ENCODE peak calls at places on chromosomes 13 and 19, in ten cellular contexts. B is uterus, D is prostate gland, Z is fibroblast of the aortic adventitia, F is GM12864, G is psoas muscle, M is left ventricle myocardium inferior, A is lower lobe of right lung, I is sigmoid colon, W is kidney epithelial cell. C is an unnamed sample.

GRCh38 chr13:21336609-21337008 is 122.5 kb downstream of the ZDHHC20 start:
- DNase-seq in Z (no peak), B (no peak), W (no peak), A (no peak), F (no peak), I (no peak), D (no peak), G (no peak), M (no peak), C (no peak)

GRCh38 chr13:78610381-78610883 is 7.1 kb upstream of the POU4F1 start:
- DNase-seq in B (no peak), M (no peak), G (no peak), I (no peak), F (no peak), D (no peak), W (no peak), Z (peak), A (no peak), C (peak)

GRCh38 chr13:40519637-40520036 is 146.8 kb downstream of the FOXO1 start:
- DNase-seq in Z (no peak), W (no peak), B (no peak), M (peak), A (no peak), D (no peak), I (no peak), G (peak), F (no peak), C (no peak)

GRCh38 chr13:42064259-42064658 is 15.8 kb downstream of the DGKH start:
- DNase-seq in I (no peak), D (no peak), G (peak), W (peak), M (no peak), B (no peak), F (no peak), A (no peak), Z (peak), C (no peak)

GRCh38 chr19:29573486-29573885 is 32.6 kb upstream of the POP4 start:
- DNase-seq in G (no peak), Z (no peak), M (no peak), F (no peak), W (no peak), B (no peak), I (no peak), D (no peak), A (no peak), C (no peak)

GRCh38 chr13:30113531-30113930 is 193.8 kb downstream of the KATNAL1 start:
- DNase-seq in I (no peak), W (no peak), G (no peak), B (no peak), A (no peak), Z (peak), D (no peak), M (no peak), F (no peak), C (no peak)

GRCh38 chr13:36438594-36439483 is 6.5 kb downstream of the CCNA1 start:
- DNase-seq in F (no peak), Z (no peak), W (no peak), I (no peak), M (no peak), A (no peak), B (no peak), D (no peak), G (no peak), C (no peak)

GRCh38 chr19:55700813-55701212 is 25.8 kb downstream of the EPN1 start:
- DNase-seq in I (no peak), Z (no peak), G (no peak), A (peak), D (no peak), F (no peak), B (no peak), W (no peak), M (no peak), C (no peak)

GRCh38 chr13:49124693-49125304 is 95.3 kb upstream of the MLNR start:
- DNase-seq in F (no peak), A (no peak), W (no peak), G (no peak), I (no peak), M (no peak), Z (peak), D (no peak), B (no peak), C (no peak)

GRCh38 chr19:3642987-3643386 is 16.4 kb upstream of the CACTIN start:
- DNase-seq in D (no peak), W (no peak), F (no peak), B (no peak), M (no peak), A (no peak), G (no peak), Z (no peak), I (no peak), C (no peak)

GRCh38 chr19:17275441-17276175 is 6.1 kb upstream of the ANKLE1 start:
- DNase-seq in F (no peak), M (no peak), A (no peak), G (no peak), B (no peak), D (no peak), W (no peak), Z (no peak), I (no peak), C (no peak)

GRCh38 chr13:50417597-50417996 is 402.4 kb downstream of the KCNRG start:
- DNase-seq in Z (no peak), W (no peak), A (no peak), I (no peak), G (peak), M (no peak), D (no peak), F (no peak), B (no peak), C (no peak)

GRCh38 chr19:56885173-56885679 is 44.7 kb upstream of the PEG3 start:
- DNase-seq in A (no peak), G (no peak), F (no peak), D (no peak), M (no peak), Z (no peak), B (no peak), I (no peak), W (no peak), C (no peak)

GRCh38 chr13:113428871-113429607 is 24.2 kb downstream of the ADPRHL1 start:
- DNase-seq in B (no peak), F (no peak), Z (no peak), I (no peak), G (no peak), M (no peak), W (no peak), A (no peak), D (no peak), C (no peak)

GRCh38 chr19:58330458-58330857 is 3.7 kb downstream of the ZSCAN22 start:
- DNase-seq in G (no peak), M (no peak), F (no peak), A (no peak), Z (peak), I (no peak), D (no peak), W (no peak), B (no peak), C (no peak)

GRCh38 chr19:45253396-45254027 is 2.4 kb downstream of the MARK4 start:
- DNase-seq in Z (peak), D (no peak), I (no peak), F (no peak), M (no peak), B (no peak), A (no peak), W (peak), G (no peak), C (no peak)

GRCh38 chr19:408441-409005 is 424 bp downstream of the C2CD4C start:
- DNase-seq in D (no peak), A (peak), Z (no peak), G (no peak), I (peak), B (no peak), F (no peak), W (no peak), M (no peak), C (no peak)

GRCh38 chr19:50191270-50191669 is 12.2 kb upstream of the MYH14 start:
- DNase-seq in A (no peak), D (no peak), M (no peak), I (no peak), G (no peak), B (no peak), F (no peak), Z (no peak), W (no peak), C (no peak)

GRCh38 chr13:50025446-50025845 is 10.2 kb downstream of the KCNRG start:
- DNase-seq in Z (peak), D (peak), F (no peak), W (no peak), I (no peak), M (no peak), B (no peak), A (no peak), G (no peak), C (peak)

GRCh38 chr13:90427322-90428272 is 919.9 kb upstream of the MIR17HG start:
- DNase-seq in A (no peak), Z (no peak), B (no peak), W (no peak), F (no peak), I (no peak), G (no peak), D (no peak), M (no peak), C (no peak)

GRCh38 chr13:41426047-41426446 is 31.3 kb upstream of the RGCC start:
- DNase-seq in B (no peak), M (no peak), G (no peak), W (no peak), F (no peak), I (no peak), A (no peak), D (no peak), Z (no peak), C (no peak)

GRCh38 chr19:9793051-9793591 is 24.6 kb upstream of the ZNF846 start:
- DNase-seq in F (no peak), B (no peak), G (peak), D (no peak), I (peak), M (peak), W (no peak), A (peak), Z (peak), C (no peak)

GRCh38 chr19:29526730-29527499 is 1.1 kb downstream of the VSTM2B start:
- DNase-seq in M (no peak), A (no peak), W (no peak), G (no peak), F (no peak), B (no peak), D (no peak), I (no peak), Z (no peak), C (no peak)

GRCh38 chr13:102658678-102659077 is 36.2 kb downstream of the METTL21C start:
- DNase-seq in M (no peak), I (no peak), W (peak), F (no peak), D (no peak), Z (no peak), A (peak), G (no peak), B (no peak), C (no peak)

GRCh38 chr13:23574421-23574820 is 4.2 kb downstream of the TNFRSF19 start:
- DNase-seq in W (no peak), I (no peak), F (no peak), Z (no peak), G (no peak), M (no peak), D (no peak), B (no peak), A (no peak), C (no peak)

GRCh38 chr19:7851623-7852500 is 21.8 kb downstream of the EVI5L start:
- DNase-seq in B (no peak), D (no peak), M (no peak), A (no peak), F (no peak), G (no peak), Z (no peak), W (no peak), I (no peak), C (no peak)

GRCh38 chr13:109770436-109770835 is 15.9 kb downstream of the IRS2 start:
- DNase-seq in F (no peak), A (no peak), I (no peak), W (no peak), B (no peak), D (no peak), G (no peak), M (no peak), Z (no peak), C (no peak)

GRCh38 chr13:109771926-109772325 is 14.5 kb downstream of the IRS2 start:
- DNase-seq in D (no peak), A (no peak), B (no peak), F (no peak), W (no peak), Z (no peak), I (no peak), M (no peak), G (no peak), C (no peak)

GRCh38 chr13:109776575-109776974 is 9.8 kb downstream of the IRS2 start:
- DNase-seq in F (no peak), I (no peak), Z (no peak), W (no peak), M (no peak), B (no peak), G (no peak), A (no peak), D (no peak), C (no peak)

GRCh38 chr13:109773786-109774185 is 12.6 kb downstream of the IRS2 start:
- DNase-seq in B (no peak), W (no peak), M (no peak), D (no peak), G (no peak), I (no peak), A (no peak), Z (no peak), F (no peak), C (no peak)

GRCh38 chr13:109773276-109773675 is 13.1 kb downstream of the IRS2 start:
- DNase-seq in M (no peak), W (no peak), D (no peak), G (no peak), I (no peak), B (no peak), F (no peak), Z (no peak), A (no peak), C (no peak)
- H3K4me3 ChIP-seq in M (no peak), W (no peak), D (no peak), G (no peak), I (no peak), B (no peak), F (no peak), Z (no peak), A (no peak), C (no peak)

GRCh38 chr19:39212377-39212742 is 8.3 kb upstream of the SYCN start:
- DNase-seq in M (peak), W (no peak), D (no peak), I (no peak), A (peak), F (no peak), G (no peak), Z (peak), B (no peak), C (no peak)
- TF ChIP-seq CTCF in M (no peak), W (peak), D (no peak), I (no peak), A (peak), F (peak), G (no peak), Z (peak), B (no peak), C (peak)

GRCh38 chr13:74066937-74067336 is 67.3 kb downstream of the KLF12 start:
- DNase-seq in D (no peak), A (no peak), W (no peak), Z (peak), B (no peak), G (no peak), F (no peak), I (no peak), M (no peak), C (no peak)

GRCh38 chr13:74062933-74063332 is 71.3 kb downstream of the KLF12 start:
- DNase-seq in F (peak), Z (peak), B (peak), M (peak), G (peak), A (no peak), D (no peak), I (peak), W (no peak), C (no peak)

GRCh38 chr13:74064805-74065204 is 69.4 kb downstream of the KLF12 start:
- DNase-seq in Z (no peak), G (no peak), B (no peak), F (no peak), W (no peak), I (no peak), M (no peak), A (no peak), D (no peak), C (no peak)

GRCh38 chr13:74063533-74064100 is 70.6 kb downstream of the KLF12 start:
- DNase-seq in Z (no peak), B (no peak), F (no peak), G (no peak), W (no peak), M (no peak), I (no peak), D (no peak), A (no peak), C (no peak)

GRCh38 chr13:74061939-74062595 is 72.1 kb downstream of the KLF12 start:
- DNase-seq in M (no peak), Z (peak), F (peak), A (no peak), D (no peak), B (peak), W (no peak), G (no peak), I (no peak), C (no peak)
- H3K4me3 ChIP-seq in M (peak), Z (no peak), F (peak), A (no peak), D (no peak), B (no peak), W (no peak), G (peak), I (no peak), C (no peak)

DNA sequence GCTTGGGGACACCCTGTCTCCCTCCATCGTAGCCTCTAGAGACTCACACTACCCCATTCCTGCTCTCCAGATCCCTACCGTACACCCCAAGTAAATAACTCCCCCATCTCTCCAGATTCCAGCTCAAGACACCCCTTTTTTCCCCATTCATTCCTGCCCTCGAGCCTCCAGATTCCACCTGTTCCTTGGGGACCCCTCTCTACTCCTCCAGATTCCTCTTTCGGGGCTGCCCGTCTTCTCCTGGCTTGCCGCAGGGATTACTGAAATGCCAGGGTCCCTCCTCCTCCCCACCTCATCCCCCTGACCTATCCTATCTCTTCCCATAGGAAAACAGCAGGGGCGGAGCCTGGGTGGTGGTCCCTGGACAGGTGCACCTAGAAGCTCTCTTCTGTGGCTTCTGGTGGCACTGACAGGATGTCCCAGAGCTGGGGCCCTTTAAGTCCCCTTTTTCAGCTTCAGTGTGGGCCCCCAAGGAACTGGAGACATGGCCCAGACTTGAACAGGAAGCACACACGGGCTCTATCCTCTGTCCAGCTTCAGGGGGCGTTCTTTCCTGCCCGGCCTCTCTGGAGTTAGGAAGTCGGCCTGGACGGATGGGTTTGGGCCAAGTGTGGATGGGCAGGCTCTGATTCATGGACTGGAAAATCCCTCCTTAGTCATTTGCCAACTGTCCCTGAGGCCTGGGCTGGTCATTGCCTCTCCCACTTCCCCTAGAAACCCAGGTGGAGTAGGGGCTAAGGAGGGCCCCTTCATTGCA is 1.2 kb downstream of the ZSWIM4 start:
- DNase-seq in Z (peak), A (peak), B (peak), M (peak), I (peak), D (peak), W (peak), G (peak), F (no peak), C (no peak)
- TF ChIP-seq CTCF in Z (peak), A (peak), B (peak), M (no peak), I (no peak), D (no peak), W (peak), G (no peak), F (no peak), C (no peak)

GRCh38 chr13:106498158-106498557 is 37.3 kb downstream of the EFNB2 start:
- DNase-seq in W (no peak), M (no peak), I (no peak), G (no peak), Z (no peak), D (no peak), B (no peak), A (no peak), F (no peak), C (no peak)
- H3K4me3 ChIP-seq in W (no peak), M (no peak), I (no peak), G (peak), Z (no peak), D (no peak), B (no peak), A (no peak), F (no peak), C (no peak)

GRCh38 chr19:33953023-33953422 is 156.4 kb downstream of the KCTD15 start:
- DNase-seq in B (no peak), I (no peak), M (no peak), W (no peak), Z (no peak), G (no peak), A (no peak), D (no peak), F (no peak), C (no peak)

GRCh38 chr19:33950141-33950805 is 153.6 kb downstream of the KCTD15 start:
- DNase-seq in G (no peak), D (no peak), F (no peak), M (no peak), I (no peak), W (no peak), A (no peak), Z (no peak), B (no peak), C (no peak)

GRCh38 chr19:33956941-33957340 is 160.3 kb downstream of the KCTD15 start:
- DNase-seq in I (no peak), B (no peak), A (no peak), W (no peak), G (no peak), Z (no peak), M (no peak), D (no peak), F (no peak), C (no peak)

GRCh38 chr19:33954686-33955085 is 158.0 kb downstream of the KCTD15 start:
- DNase-seq in Z (no peak), W (no peak), A (no peak), G (no peak), B (no peak), F (no peak), D (no peak), M (no peak), I (no peak), C (no peak)

GRCh38 chr19:33953592-33953991 is 156.9 kb downstream of the KCTD15 start:
- DNase-seq in G (no peak), W (no peak), D (no peak), A (no peak), M (no peak), Z (no peak), F (no peak), B (no peak), I (no peak), C (no peak)
- TF ChIP-seq CTCF in G (no peak), W (no peak), D (no peak), A (no peak), M (peak), Z (no peak), F (no peak), B (no peak), I (no peak), C (no peak)

GRCh38 chr19:43905897-43906296 is 29.2 kb downstream of the ZNF45 start:
- DNase-seq in F (no peak), I (no peak), G (no peak), W (no peak), A (no peak), Z (no peak), B (no peak), D (no peak), M (no peak), C (no peak)
- H3K4me3 ChIP-seq in F (no peak), I (no peak), G (no peak), W (no peak), A (no peak), Z (no peak), B (no peak), D (no peak), M (no peak), C (no peak)

DNA sequence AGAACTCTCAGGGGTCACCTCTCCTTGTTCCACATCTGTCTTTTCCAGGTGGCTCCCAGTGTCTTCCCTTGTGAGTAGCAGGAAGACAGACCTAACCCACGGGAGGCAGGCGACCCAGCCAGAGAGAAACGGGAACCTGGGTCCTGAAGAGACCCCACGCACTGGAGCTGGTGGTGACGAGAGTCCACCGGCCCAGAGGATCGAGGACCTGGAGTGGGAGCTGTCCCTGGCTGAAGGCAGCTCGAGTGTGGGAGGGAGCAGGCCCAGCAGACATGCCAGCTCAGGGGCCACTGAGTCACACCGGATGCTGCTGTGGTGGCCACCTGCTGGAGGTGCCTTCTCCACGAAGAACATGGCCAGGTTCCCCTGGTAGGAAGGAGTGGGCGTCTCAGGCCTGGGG is 66.5 kb upstream of the ATP12A start:
- DNase-seq in D (no peak), A (no peak), B (no peak), I (no peak), W (no peak), Z (no peak), G (no peak), F (no peak), M (no peak), C (no peak)
- TF ChIP-seq CTCF in D (no peak), A (no peak), B (no peak), I (no peak), W (no peak), Z (no peak), G (no peak), F (no peak), M (no peak), C (no peak)

GRCh38 chr19:33819875-33820781 is 23.5 kb downstream of the KCTD15 start:
- DNase-seq in W (no peak), A (peak), Z (peak), D (peak), G (peak), I (peak), B (peak), F (no peak), M (peak), C (no peak)
- H3K4me3 ChIP-seq in W (peak), A (peak), Z (peak), D (peak), G (peak), I (peak), B (peak), F (peak), M (peak), C (no peak)

C was measured in LNCaP clone FGC.